ENCODE peak calls at places on chromosome 15, in eight cellular contexts. G, S, I, W, Q, F, E and C are unnamed samples.

GRCh38 chr15:60324706-60325438 is 72.9 kb downstream of the ANXA2 start:
- DNase-seq in I (no peak), S (no peak), W (no peak), F (no peak), Q (no peak), E (no peak), G (peak; percentile 60), C (no peak)

GRCh38 chr15:32676095-32676643 is 34.7 kb downstream of the SCG5 start:
- DNase-seq in G (no peak), Q (no peak), W (no peak), I (no peak), F (no peak), S (no peak), E (no peak), C (no peak)

GRCh38 chr15:41465822-41466421 is 27.8 kb upstream of the ITPKA start:
- DNase-seq in W (no peak), E (peak; percentile 42), Q (no peak), G (peak; percentile 84), S (peak; percentile 41), I (peak; percentile 16), F (peak; percentile 45), C (peak; percentile 11)

GRCh38 chr15:42152196-42152920 is 4.1 kb downstream of the PLA2G4F start:
- DNase-seq in S (no peak), E (no peak), I (no peak), F (no peak), G (no peak), Q (no peak), W (no peak), C (no peak)

GRCh38 chr15:90291679-90292356 is 26.3 kb downstream of the NGRN start:
- DNase-seq in I (peak; percentile 82), S (no peak), Q (no peak), W (no peak), G (peak; percentile 31), F (no peak), E (no peak), C (peak; percentile 59)

GRCh38 chr15:58467121-58467721 is 35.4 kb downstream of the LIPC start:
- DNase-seq in Q (peak; percentile 42), S (no peak), I (peak; percentile 45), E (no peak), G (peak; percentile 82), F (peak; percentile 34), W (no peak), C (peak; percentile 49)

GRCh38 chr15:100919481-100920405 is 586 bp downstream of the LRRK1 start:
- DNase-seq in S (peak; percentile 23), F (peak; percentile 42), W (no peak), E (peak; percentile 22), I (peak; percentile 41), Q (peak; percentile 31), G (peak; percentile 28), C (peak; percentile 59)

GRCh38 chr15:94236638-94237037 is 5.3 kb downstream of the MCTP2 start:
- DNase-seq in I (peak; percentile 24), F (no peak), E (no peak), Q (no peak), W (no peak), S (no peak), G (no peak), C (no peak)

GRCh38 chr15:70258369-70259029 is 160.8 kb upstream of the TLE3 start:
- DNase-seq in E (no peak), G (no peak), S (no peak), F (peak; percentile 43), I (peak; percentile 27), Q (no peak), W (no peak), C (no peak)

GRCh38 chr15:93057618-93058017 is 31.4 kb downstream of the RGMA start:
- DNase-seq in W (no peak), S (no peak), G (no peak), F (no peak), E (no peak), Q (no peak), I (no peak), C (no peak)

GRCh38 chr15:90838544-90838943 is 29.8 kb upstream of the FURIN start:
- DNase-seq in E (no peak), F (no peak), W (no peak), Q (no peak), G (no peak), I (no peak), S (no peak), C (no peak)

GRCh38 chr15:64749999-64750657 is 25.3 kb downstream of the RBPMS2 start:
- DNase-seq in I (no peak), G (peak; percentile 30), S (peak; percentile 11), F (peak; percentile 64), Q (no peak), E (peak; percentile 22), W (no peak), C (no peak)

GRCh38 chr15:96043586-96044171 is 286.8 kb upstream of the NR2F2 start:
- DNase-seq in S (no peak), W (no peak), G (no peak), Q (no peak), E (no peak), I (no peak), F (no peak), C (no peak)

GRCh38 chr15:42355291-42355690 is 4.0 kb upstream of the CAPN3 start:
- DNase-seq in S (no peak), G (no peak), W (no peak), I (no peak), E (no peak), F (no peak), Q (no peak), C (no peak)

GRCh38 chr15:72271221-72271620 is 1.1 kb downstream of the PARP6 start:
- DNase-seq in I (no peak), F (no peak), E (no peak), Q (no peak), S (no peak), G (no peak), W (no peak), C (no peak)

GRCh38 chr15:42065008-42065407 is 29.4 kb downstream of the PLA2G4D start:
- DNase-seq in G (no peak), F (no peak), W (no peak), I (no peak), E (no peak), Q (no peak), S (no peak), C (no peak)

GRCh38 chr15:93042691-93043378 is 46.2 kb downstream of the RGMA start:
- DNase-seq in W (no peak), S (no peak), Q (no peak), F (no peak), G (no peak), I (no peak), E (no peak), C (no peak)

GRCh38 chr15:82530606-82531379 is 9.5 kb downstream of the RPS17 start:
- DNase-seq in E (peak; percentile 81), I (peak; percentile 97), G (peak; percentile 69), W (peak; percentile 59), F (peak; percentile 60), Q (peak; percentile 37), S (no peak), C (peak; percentile 87)

GRCh38 chr15:80958818-80959495 is 30.7 kb downstream of the MESD start:
- DNase-seq in Q (no peak), I (no peak), F (no peak), S (no peak), W (no peak), G (no peak), E (no peak), C (no peak)

GRCh38 chr15:62739082-62739481 is 303.5 kb upstream of the TPM1 start:
- DNase-seq in E (no peak), G (no peak), Q (no peak), F (peak; percentile 92), S (peak; percentile 45), W (no peak), I (no peak), C (peak; percentile 56)

GRCh38 chr15:99474041-99474906 is 91.5 kb upstream of the MEF2A start:
- DNase-seq in F (no peak), W (no peak), S (no peak), Q (no peak), E (no peak), G (no peak), I (no peak), C (no peak)

GRCh38 chr15:93028111-93028631 is 60.8 kb downstream of the RGMA start:
- DNase-seq in S (no peak), G (no peak), Q (no peak), W (no peak), E (no peak), I (no peak), F (no peak), C (no peak)

DNA sequence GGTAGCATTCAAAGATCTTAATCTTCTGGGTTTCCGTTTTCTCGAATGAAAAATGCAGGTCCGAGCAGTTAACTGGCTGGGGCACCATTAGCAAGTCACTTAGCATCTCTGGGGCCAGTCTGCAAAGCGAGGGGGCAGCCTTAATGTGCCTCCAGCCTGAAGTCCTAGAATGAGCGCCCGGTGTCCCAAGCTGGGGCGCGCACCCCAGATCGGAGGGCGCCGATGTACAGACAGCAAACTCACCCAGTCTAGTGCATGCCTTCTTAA is at the start of gene PATL2:
- DNase-seq in G (no peak), Q (no peak), I (no peak), F (no peak), E (no peak), S (no peak), W (no peak), C (no peak)
- TF ChIP-seq CTCF in G (no peak), Q (no peak), I (no peak), F (no peak), E (no peak), S (no peak), W (no peak), C (no peak)

DNA sequence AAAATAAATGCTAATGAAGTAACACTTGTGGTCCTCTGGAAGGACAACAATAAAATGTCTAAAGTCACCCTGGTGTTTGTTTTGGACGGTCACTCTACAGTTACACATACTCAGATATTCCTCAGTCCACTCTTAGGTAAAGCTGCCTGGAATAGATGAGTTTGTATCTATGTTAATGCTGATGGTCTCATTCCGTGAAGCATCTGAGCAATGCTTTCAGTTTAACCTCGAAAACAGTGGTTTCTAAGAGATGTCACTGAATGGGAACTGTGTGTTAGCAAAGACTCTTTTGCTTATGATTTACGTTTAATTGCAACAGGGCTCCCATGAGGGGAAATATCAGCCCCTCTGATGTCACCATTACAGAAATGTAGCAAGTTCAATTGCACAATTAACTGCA is 49.1 kb downstream of the FBN1 start:
- DNase-seq in S (no peak), F (no peak), W (no peak), G (no peak), Q (no peak), I (no peak), E (no peak), C (no peak)
- TF ChIP-seq CTCF in S (no peak), F (no peak), W (no peak), G (no peak), Q (no peak), I (no peak), E (no peak), C (no peak)

GRCh38 chr15:77186518-77187095 is 115.7 kb upstream of the TSPAN3 start:
- DNase-seq in I (no peak), G (peak; percentile 81), Q (no peak), E (no peak), W (no peak), F (peak; percentile 26), S (peak; percentile 20), C (peak; percentile 18)
- TF ChIP-seq CTCF in I (peak; percentile 26), G (peak; percentile 79), Q (peak; percentile 36), E (peak; percentile 20), W (peak; percentile 54), F (peak; percentile 57), S (peak; percentile 50), C (no peak)

GRCh38 chr15:77901921-77902750 is 175.4 kb downstream of the TBC1D2B start:
- DNase-seq in E (no peak), S (no peak), G (no peak), Q (no peak), W (no peak), F (no peak), I (no peak), C (no peak)
- TF ChIP-seq CTCF in E (no peak), S (no peak), G (peak; percentile 32), Q (no peak), W (no peak), F (peak; percentile 6), I (no peak), C (no peak)

GRCh38 chr15:40339621-40339945 is 1.2 kb downstream of the CCDC9B start:
- DNase-seq in Q (no peak), W (no peak), F (no peak), S (no peak), G (no peak), E (no peak), I (no peak), C (no peak)
- TF ChIP-seq CTCF in Q (no peak), W (peak; percentile 30), F (no peak), S (no peak), G (peak; percentile 26), E (no peak), I (no peak), C (no peak)